ENCODE peak calls at places on chromosomes 6 and 20, in eight cellular contexts. O is body of pancreas, D is astrocyte, B is testis, C is tibial nerve, Q is GM06990, Y is IMR-90, P is SK-N-SH. R is an unnamed sample.

GRCh38 chr6:122998403-122998965 is 2.4 kb downstream of the CLVS2 start:
- DNase-seq in O (no peak), D (no peak), B (no peak), C (no peak), Q (no peak), Y (no peak), P (no peak), R (no peak)

GRCh38 chr20:10919549-10920140 is 245.8 kb upstream of the JAG1 start:
- DNase-seq in O (no peak), D (peak), B (no peak), C (no peak), Q (no peak), Y (peak), P (no peak), R (no peak)

GRCh38 chr6:39952170-39952569 is 17.9 kb upstream of the MOCS1 start:
- DNase-seq in O (no peak), D (peak), B (no peak), C (peak), Q (no peak), Y (peak), P (no peak), R (no peak)

GRCh38 chr6:157597461-157598312 is 216.7 kb downstream of the ZDHHC14 start:
- DNase-seq in O (peak), D (no peak), B (peak), C (peak), Q (peak), Y (no peak), P (peak), R (peak)

GRCh38 chr6:89555751-89556150 is 82.8 kb downstream of the LYRM2 start:
- DNase-seq in O (no peak), D (no peak), B (no peak), C (no peak), Q (no peak), Y (no peak), P (no peak), R (no peak)

GRCh38 chr6:1593958-1594314 is 15.8 kb upstream of the FOXC1 start:
- DNase-seq in O (no peak), D (no peak), B (no peak), C (no peak), Q (no peak), Y (no peak), P (peak), R (no peak)

GRCh38 chr6:154986787-154987235 is 8.3 kb upstream of the TIAM2 start:
- DNase-seq in O (no peak), D (peak), B (no peak), C (no peak), Q (no peak), Y (no peak), P (no peak), R (no peak)

GRCh38 chr20:53413188-53413631 is 180.4 kb downstream of the ZNF217 start:
- DNase-seq in O (peak), D (no peak), B (peak), C (no peak), Q (peak), Y (no peak), P (no peak), R (peak)

GRCh38 chr6:150759500-150759899 is 106.0 kb upstream of the MTHFD1L start:
- DNase-seq in O (no peak), D (peak), B (no peak), C (no peak), Q (no peak), Y (no peak), P (no peak), R (no peak)

GRCh38 chr6:135651964-135652755 is 154.6 kb upstream of the AHI1 start:
- DNase-seq in O (no peak), D (peak), B (no peak), C (no peak), Q (peak), Y (peak), P (no peak), R (peak)

GRCh38 chr20:38007526-38007925 is 25.7 kb downstream of the TTI1 start:
- DNase-seq in O (no peak), D (no peak), B (no peak), C (no peak), Q (no peak), Y (no peak), P (peak), R (no peak)

GRCh38 chr20:1949711-1950110 is 44.1 kb downstream of the PDYN start:
- DNase-seq in O (no peak), D (no peak), B (no peak), C (no peak), Q (no peak), Y (no peak), P (peak), R (no peak)

GRCh38 chr6:136095961-136096360 is 154.2 kb downstream of the MTFR2 start:
- DNase-seq in O (peak), D (no peak), B (peak), C (peak), Q (no peak), Y (no peak), P (no peak), R (no peak)

GRCh38 chr20:32162367-32162766 is 45.2 kb downstream of the PLAGL2 start:
- DNase-seq in O (no peak), D (no peak), B (no peak), C (no peak), Q (no peak), Y (no peak), P (peak), R (no peak)

GRCh38 chr6:53151676-53152075 is 3.0 kb upstream of the GCM1 start:
- DNase-seq in O (no peak), D (no peak), B (no peak), C (no peak), Q (peak), Y (no peak), P (no peak), R (peak)

GRCh38 chr20:30912006-30912660 is 345.3 kb upstream of the DEFB115 start:
- DNase-seq in O (no peak), D (no peak), B (no peak), C (no peak), Q (no peak), Y (no peak), P (no peak), R (no peak)

GRCh38 chr6:160391419-160392116 is 43.4 kb downstream of the SLC22A3 start:
- DNase-seq in O (no peak), D (peak), B (no peak), C (no peak), Q (no peak), Y (no peak), P (no peak), R (no peak)

GRCh38 chr6:35943390-35943789 is 22.5 kb upstream of the SRPK1 start:
- DNase-seq in O (no peak), D (no peak), B (no peak), C (no peak), Q (no peak), Y (no peak), P (no peak), R (no peak)

GRCh38 chr6:10485406-10485805 is 35.7 kb upstream of the GCNT2 start:
- DNase-seq in O (no peak), D (no peak), B (no peak), C (no peak), Q (no peak), Y (no peak), P (no peak), R (no peak)

GRCh38 chr6:169990095-169991030 is 238.9 kb downstream of the ERMARD start:
- DNase-seq in O (no peak), D (no peak), B (peak), C (peak), Q (no peak), Y (no peak), P (no peak), R (peak)
- TF ChIP-seq CTCF in O (no peak), D (no peak), B (no peak), C (no peak), Q (no peak), Y (no peak), P (no peak), R (peak)

DNA sequence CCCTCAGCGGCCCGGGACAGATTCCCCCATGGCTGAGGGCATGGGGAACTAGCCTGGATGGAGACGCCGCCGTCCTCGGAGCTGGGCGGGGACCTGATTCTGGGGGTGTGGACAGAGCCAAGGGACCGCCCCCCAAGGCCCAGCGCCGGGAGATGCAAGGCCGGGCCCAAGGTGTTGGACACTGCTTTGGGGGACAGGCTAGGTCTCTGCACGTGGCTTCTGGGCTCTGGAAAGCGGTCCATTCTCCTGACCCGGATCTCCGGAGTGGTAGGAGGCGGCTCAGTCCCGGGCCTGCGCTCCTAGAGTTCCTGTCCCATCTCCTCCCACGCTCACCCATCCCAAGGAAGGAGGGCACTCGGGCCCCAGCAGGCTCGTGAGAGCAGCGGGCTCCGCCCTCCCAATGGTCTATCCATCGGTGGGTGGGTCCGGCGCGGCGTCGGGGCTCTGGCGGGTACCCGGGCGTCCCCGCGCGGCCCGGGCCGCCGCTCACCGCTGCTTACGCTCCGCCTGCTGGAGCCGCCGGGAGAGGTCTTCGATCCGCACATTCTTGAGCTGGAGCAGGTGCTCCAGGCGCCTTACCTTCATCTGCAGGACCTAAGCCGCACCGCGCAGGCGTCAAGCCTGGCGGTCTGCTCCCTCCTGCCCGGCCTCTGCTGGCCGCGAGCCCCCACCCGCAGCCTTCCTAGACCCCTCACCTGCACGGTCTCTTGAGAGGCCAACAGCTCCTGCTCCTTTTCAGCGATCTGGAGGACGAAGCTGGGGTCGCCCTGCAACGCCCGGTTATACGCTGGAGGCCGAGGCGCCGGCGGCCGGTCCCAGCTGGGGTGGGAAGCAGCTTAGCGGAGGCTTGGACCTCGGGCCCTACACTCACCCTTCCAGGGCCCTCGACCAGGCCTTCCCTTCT is 3.3 kb downstream of the SPEF1 start:
- DNase-seq in O (peak), D (no peak), B (peak), C (peak), Q (no peak), Y (no peak), P (peak), R (peak)
- TF ChIP-seq CTCF in O (peak), D (no peak), B (no peak), C (no peak), Q (no peak), Y (no peak), P (no peak), R (no peak)

GRCh38 chr20:17674722-17675518 is 7.1 kb downstream of the RRBP1 start:
- DNase-seq in O (no peak), D (no peak), B (no peak), C (peak), Q (no peak), Y (peak), P (no peak), R (no peak)
- TF ChIP-seq CTCF in O (no peak), D (no peak), B (no peak), C (no peak), Q (no peak), Y (no peak), P (no peak), R (no peak)

GRCh38 chr6:97978855-97979271 is 695.8 kb upstream of the MMS22L start:
- DNase-seq in O (no peak), D (no peak), B (peak), C (no peak), Q (peak), Y (no peak), P (no peak), R (no peak)
- TF ChIP-seq CTCF in O (no peak), D (no peak), B (no peak), C (no peak), Q (no peak), Y (no peak), P (no peak), R (no peak)

GRCh38 chr6:107656883-107657282 is 167.0 kb downstream of the SOBP start:
- DNase-seq in O (no peak), D (no peak), B (no peak), C (no peak), Q (no peak), Y (no peak), P (no peak), R (no peak)

GRCh38 chr6:107654736-107655135 is 164.8 kb downstream of the SOBP start:
- DNase-seq in O (no peak), D (no peak), B (no peak), C (no peak), Q (no peak), Y (no peak), P (no peak), R (no peak)

GRCh38 chr6:107653861-107654394 is 164.0 kb downstream of the SOBP start:
- DNase-seq in O (no peak), D (no peak), B (no peak), C (no peak), Q (no peak), Y (no peak), P (no peak), R (no peak)

GRCh38 chr6:107656381-107656780 is 166.5 kb downstream of the SOBP start:
- DNase-seq in O (no peak), D (no peak), B (no peak), C (no peak), Q (no peak), Y (peak), P (no peak), R (no peak)

DNA sequence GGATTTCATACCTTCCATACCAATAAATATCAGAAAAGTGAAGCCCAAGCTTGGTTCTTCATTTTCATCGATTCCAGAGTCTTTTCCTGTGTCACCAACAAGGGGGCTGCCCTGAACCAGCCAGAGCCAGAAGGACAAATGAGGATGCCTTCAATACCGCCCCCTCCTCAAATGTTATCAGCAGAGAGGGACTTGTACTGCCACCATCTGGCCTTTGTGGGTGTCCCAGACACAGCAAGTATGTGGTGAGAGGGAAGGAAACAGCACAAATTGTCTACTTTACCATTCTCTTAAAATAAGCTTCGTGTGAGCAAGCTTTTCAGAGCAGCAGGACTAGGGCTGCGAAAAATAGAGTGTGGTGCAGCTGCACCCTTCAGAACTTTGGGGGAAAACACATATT is 165.3 kb downstream of the SOBP start:
- DNase-seq in O (no peak), D (no peak), B (no peak), C (no peak), Q (no peak), Y (no peak), P (peak), R (no peak)
- TF ChIP-seq CTCF in O (no peak), D (peak), B (no peak), C (no peak), Q (peak), Y (no peak), P (peak), R (no peak)

GRCh38 chr20:47464380-47465101 is 37.1 kb upstream of the NCOA3 start:
- DNase-seq in O (peak), D (peak), B (peak), C (peak), Q (no peak), Y (peak), P (peak), R (no peak)
- TF ChIP-seq CTCF in O (no peak), D (peak), B (no peak), C (peak), Q (no peak), Y (peak), P (peak), R (no peak)

GRCh38 chr20:45306431-45306982 is at the start of gene RBPJL:
- DNase-seq in O (peak), D (no peak), B (peak), C (no peak), Q (no peak), Y (no peak), P (peak), R (peak)

GRCh38 chr20:45307076-45307645 is 521 bp downstream of the RBPJL start:
- DNase-seq in O (no peak), D (no peak), B (no peak), C (no peak), Q (no peak), Y (no peak), P (no peak), R (peak)

GRCh38 chr20:45303586-45304463 is 2.8 kb upstream of the RBPJL start:
- DNase-seq in O (no peak), D (no peak), B (no peak), C (no peak), Q (no peak), Y (no peak), P (no peak), R (no peak)

GRCh38 chr20:45304464-45304999 is 2.1 kb upstream of the RBPJL start:
- DNase-seq in O (no peak), D (no peak), B (no peak), C (no peak), Q (no peak), Y (no peak), P (no peak), R (no peak)

GRCh38 chr20:45305262-45305661 is 1.4 kb upstream of the RBPJL start:
- DNase-seq in O (peak), D (no peak), B (no peak), C (no peak), Q (no peak), Y (no peak), P (no peak), R (no peak)
- TF ChIP-seq CTCF in O (peak), D (no peak), B (no peak), C (no peak), Q (no peak), Y (no peak), P (no peak), R (no peak)

GRCh38 chr6:47078991-47079390 is 36.9 kb upstream of the ADGRF1 start:
- DNase-seq in O (no peak), D (no peak), B (no peak), C (no peak), Q (no peak), Y (no peak), P (no peak), R (no peak)

GRCh38 chr6:47075741-47076421 is 33.7 kb upstream of the ADGRF1 start:
- DNase-seq in O (no peak), D (no peak), B (peak), C (no peak), Q (no peak), Y (no peak), P (no peak), R (no peak)

GRCh38 chr6:47079638-47080037 is 37.5 kb upstream of the ADGRF1 start:
- DNase-seq in O (no peak), D (no peak), B (no peak), C (no peak), Q (no peak), Y (no peak), P (no peak), R (no peak)

GRCh38 chr6:47075168-47075567 is 33.0 kb upstream of the ADGRF1 start:
- DNase-seq in O (no peak), D (no peak), B (no peak), C (no peak), Q (no peak), Y (no peak), P (no peak), R (no peak)

DNA sequence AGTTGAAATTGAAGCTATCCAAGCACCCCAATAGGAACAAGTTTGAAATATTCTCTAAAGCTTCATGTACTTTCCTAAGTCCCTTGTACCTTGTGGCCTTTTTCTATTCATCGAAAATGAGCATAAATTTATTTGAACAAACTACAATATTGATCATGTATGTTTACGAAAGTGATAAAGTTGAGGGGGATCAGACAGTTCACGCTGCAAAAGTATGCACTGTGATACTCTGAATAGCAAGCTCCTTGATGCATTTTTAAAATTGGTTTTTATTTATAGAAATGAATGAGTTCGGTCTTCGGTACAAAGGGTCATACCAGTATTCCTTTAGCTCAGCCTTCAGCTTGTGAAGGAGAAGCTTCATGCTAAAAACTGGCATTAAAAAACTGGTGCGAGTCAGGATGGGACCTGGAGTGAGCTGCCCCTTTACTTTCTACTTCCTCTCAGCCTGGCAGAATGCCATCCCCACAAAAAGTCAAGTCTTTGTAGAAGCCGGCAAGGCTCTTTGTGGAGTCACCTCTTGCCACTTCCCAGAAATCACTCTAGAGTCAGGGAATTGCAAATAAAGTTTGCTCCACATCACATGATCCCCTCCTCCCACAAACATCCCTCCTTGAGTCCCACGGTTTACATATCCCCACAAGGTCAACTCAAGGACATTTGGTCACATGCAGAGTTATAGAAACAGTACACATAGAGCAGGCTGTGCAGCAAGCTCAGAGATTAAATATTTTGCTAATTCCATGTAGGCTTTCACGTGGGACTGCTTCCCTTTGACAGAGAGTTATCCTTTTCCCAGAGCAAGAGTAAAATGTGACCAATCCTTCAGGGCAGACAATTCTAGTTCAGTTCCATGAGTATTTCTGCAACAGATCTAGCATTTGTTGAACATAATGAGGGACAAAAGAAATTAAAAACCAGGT is 34.6 kb upstream of the ADGRF1 start:
- DNase-seq in O (peak), D (no peak), B (peak), C (no peak), Q (no peak), Y (no peak), P (no peak), R (no peak)
- TF ChIP-seq CTCF in O (no peak), D (no peak), B (no peak), C (no peak), Q (no peak), Y (no peak), P (no peak), R (no peak)

DNA sequence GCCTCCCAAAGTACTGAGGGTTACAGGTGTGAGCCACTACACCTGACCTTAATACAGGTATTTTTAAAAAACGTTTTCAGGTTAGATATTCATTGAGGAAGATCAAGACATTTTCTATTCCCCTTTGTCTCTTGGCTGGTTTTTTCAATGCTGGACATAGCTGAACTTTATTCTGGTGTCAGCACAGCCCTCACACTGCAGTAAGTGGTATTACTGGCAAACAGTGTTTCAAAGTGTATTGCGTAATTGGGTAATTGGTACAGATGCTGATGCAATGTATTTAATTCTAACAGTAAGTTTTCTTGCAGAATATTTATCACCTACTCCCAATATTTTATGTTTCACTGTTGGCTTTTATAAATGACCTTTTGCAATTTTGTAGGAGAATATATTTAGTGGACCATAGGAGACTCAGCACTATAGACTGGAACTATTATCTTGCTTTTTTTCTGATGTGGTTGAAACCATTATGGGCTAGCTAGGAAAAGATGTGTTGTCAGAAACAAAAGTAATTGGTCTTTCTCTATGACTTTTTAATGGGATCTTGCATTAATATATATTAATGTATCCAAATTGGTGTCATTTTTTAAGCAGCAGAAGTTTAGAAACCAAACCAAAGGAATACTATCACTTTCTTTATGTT is 287.6 kb upstream of the SOX4 start:
- DNase-seq in O (no peak), D (peak), B (no peak), C (no peak), Q (no peak), Y (peak), P (no peak), R (no peak)
- TF ChIP-seq CTCF in O (peak), D (no peak), B (no peak), C (no peak), Q (no peak), Y (no peak), P (no peak), R (no peak)

R was measured in GM20000.